ENCODE peak calls at places on chromosomes 3 and 15, in seven cellular contexts. I is fibroblast of the aortic adventitia; P is colonic mucosa; V is GM23338; R is right atrium auricular region; K is fibroblast of lung; G is CD8-positive, alpha-beta T cell. T is an unnamed sample.

GRCh38 chr3:186589115-186589514 is 18.6 kb downstream of the DNAJB11 start:
- DNase-seq in V (peak; percentile 62), G (no peak), K (peak; percentile 51), R (no peak), P (no peak), I (peak; percentile 56), T (peak; percentile 42)

GRCh38 chr15:70376031-70376928 is 278.6 kb upstream of the TLE3 start:
- DNase-seq in V (peak; percentile 71), R (peak; percentile 52), P (no peak), G (no peak), K (no peak), I (no peak), T (no peak)

GRCh38 chr15:89820651-89821611 is 6.3 kb upstream of the ANPEP start:
- DNase-seq in V (no peak), G (no peak), R (peak; percentile 77), P (no peak), K (peak; percentile 73), I (peak; percentile 82), T (peak; percentile 95)

GRCh38 chr3:150253622-150254021 is 154.5 kb upstream of the TSC22D2 start:
- DNase-seq in K (no peak), G (no peak), P (no peak), I (no peak), V (no peak), R (no peak), T (no peak)

GRCh38 chr15:38229700-38230099 is 22.9 kb upstream of the SPRED1 start:
- DNase-seq in V (no peak), R (no peak), G (no peak), I (no peak), K (no peak), P (no peak), T (peak; percentile 37)

GRCh38 chr3:31755911-31756658 is 223.4 kb downstream of the STT3B start:
- DNase-seq in V (no peak), I (peak; percentile 45), R (no peak), K (no peak), G (no peak), P (peak; percentile 30), T (no peak)

GRCh38 chr3:25033407-25034029 is 394.5 kb upstream of the RARB start:
- DNase-seq in I (no peak), P (peak; percentile 40), G (no peak), K (peak; percentile 69), R (no peak), V (peak; percentile 93), T (no peak)

GRCh38 chr15:94263341-94264273 is 32.2 kb downstream of the MCTP2 start:
- DNase-seq in I (peak; percentile 1), V (no peak), G (no peak), K (peak; percentile 16), P (no peak), R (no peak), T (peak; percentile 52)

GRCh38 chr15:62821384-62822131 is 221.0 kb upstream of the TPM1 start:
- DNase-seq in P (peak; percentile 65), V (no peak), K (no peak), G (no peak), R (no peak), I (no peak), T (no peak)

GRCh38 chr15:90264649-90265048 is 823 bp upstream of the NGRN start:
- DNase-seq in K (no peak), V (no peak), I (no peak), G (peak; percentile 5), R (no peak), P (peak; percentile 82), T (no peak)

GRCh38 chr3:15450611-15451467 is 23.4 kb downstream of the EAF1 start:
- DNase-seq in G (no peak), R (peak; percentile 51), V (no peak), I (no peak), K (no peak), P (no peak), T (no peak)

GRCh38 chr3:114320251-114320650 is 26.4 kb downstream of the TIGIT start:
- DNase-seq in G (no peak), R (no peak), P (no peak), I (peak; percentile 56), V (no peak), K (no peak), T (peak; percentile 10)

GRCh38 chr3:4826237-4827100 is 152.8 kb upstream of the BHLHE40 start:
- DNase-seq in V (no peak), I (peak; percentile 77), G (no peak), K (peak; percentile 52), P (peak; percentile 85), R (peak; percentile 93), T (no peak)

DNA sequence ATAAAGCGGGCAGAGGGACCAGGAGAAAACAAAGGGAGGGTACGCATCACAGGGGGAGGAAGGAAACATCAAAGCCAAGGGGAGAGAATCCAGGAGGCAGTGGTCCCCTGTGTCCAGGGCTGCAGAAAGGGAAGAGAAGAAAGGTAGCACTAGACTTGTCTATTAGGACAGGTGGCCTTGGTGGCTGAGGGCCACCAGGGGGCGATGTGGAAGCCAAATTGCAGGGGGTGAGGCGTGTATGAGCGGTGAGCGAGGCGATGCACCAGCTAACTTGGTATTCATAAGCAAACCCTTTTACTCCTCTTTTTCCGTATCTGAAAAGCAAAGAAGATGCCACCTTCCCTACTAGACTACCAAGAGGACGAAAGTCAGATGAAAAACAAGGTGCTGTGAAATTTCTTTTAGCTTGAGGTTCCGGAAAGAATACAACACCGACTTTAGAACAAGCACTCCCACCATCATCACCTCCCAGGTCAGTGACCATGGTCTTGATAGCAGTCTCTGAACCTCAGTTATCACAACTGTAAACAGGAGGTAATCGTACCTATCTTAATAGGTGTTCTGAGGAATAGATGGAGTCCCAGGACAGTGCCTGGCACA is 654.4 kb upstream of the ADAMTS9 start:
- DNase-seq in K (peak; percentile 55), V (peak; percentile 91), P (peak; percentile 73), I (peak; percentile 45), G (no peak), R (no peak), T (peak; percentile 18)
- TF ChIP-seq CTCF in K (peak; percentile 44), V (peak; percentile 88), P (peak; percentile 62), I (peak; percentile 72), G (no peak), R (peak; percentile 37), T (peak; percentile 54)

GRCh38 chr3:111862974-111863373 is 3.9 kb downstream of the PHLDB2 start:
- DNase-seq in P (no peak), R (no peak), I (no peak), K (no peak), V (no peak), G (no peak), T (no peak)

GRCh38 chr3:111862415-111862814 is 3.4 kb downstream of the PHLDB2 start:
- DNase-seq in K (no peak), G (no peak), I (no peak), P (no peak), R (no peak), V (no peak), T (no peak)

GRCh38 chr3:111859974-111860859 is 1.2 kb downstream of the PHLDB2 start:
- DNase-seq in G (peak; percentile 23), R (peak; percentile 90), P (peak; percentile 66), I (peak; percentile 92), K (peak; percentile 92), V (peak; percentile 99), T (peak; percentile 94)

GRCh38 chr3:111859061-111859973 is at the start of gene PHLDB2:
- DNase-seq in I (peak; percentile 79), V (peak; percentile 93), P (peak; percentile 56), R (peak; percentile 70), K (peak; percentile 71), G (peak; percentile 37), T (peak; percentile 74)

DNA sequence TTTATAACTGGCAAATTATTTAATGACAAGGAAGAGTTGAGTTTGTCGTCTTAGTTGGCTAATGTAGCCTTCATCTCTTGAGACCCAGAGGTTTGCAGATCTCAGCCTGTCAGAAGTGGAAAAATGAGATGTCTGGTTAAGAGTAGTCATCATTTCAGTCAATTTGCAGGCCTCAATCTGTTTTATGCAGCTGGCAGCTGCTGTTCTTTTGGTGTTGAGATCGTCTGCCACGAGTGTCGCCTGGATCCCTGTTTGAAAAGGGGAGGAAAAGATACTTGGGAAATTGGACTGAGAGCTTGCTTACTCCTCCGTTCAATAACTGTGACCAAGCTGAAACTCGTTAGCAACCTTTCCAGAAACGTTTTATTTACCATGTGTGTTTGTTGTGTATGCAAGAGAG is 2.3 kb downstream of the PHLDB2 start:
- DNase-seq in G (no peak), V (no peak), K (no peak), R (no peak), P (no peak), I (peak; percentile 50), T (no peak)
- H3K4me3 ChIP-seq in G (no peak overlapping the region), V (peak overlapping the region; percentile 71), K (peak overlapping the region; percentile 96), R (peak overlapping the region; percentile 88), P (peak overlapping the region; percentile 9), I (peak overlapping the region; percentile 76), T (peak overlapping the region; percentile 85)

GRCh38 chr3:138426211-138426610 is 8.2 kb upstream of the ESYT3 start:
- DNase-seq in P (no peak), G (no peak), K (peak; percentile 40), I (peak; percentile 50), V (peak; percentile 60), R (no peak), T (peak; percentile 31)
- TF ChIP-seq CTCF in P (no peak), G (no peak), K (peak; percentile 65), I (peak; percentile 60), V (peak; percentile 76), R (no peak), T (peak; percentile 46)

GRCh38 chr3:155282416-155283091 is 10.9 kb downstream of the STRIT1 start:
- DNase-seq in G (no peak), V (no peak), K (peak; percentile 74), R (no peak), I (peak; percentile 81), P (no peak), T (peak; percentile 83)

GRCh38 chr3:155286745-155287144 is 6.7 kb downstream of the STRIT1 start:
- DNase-seq in K (no peak), V (no peak), I (no peak), R (no peak), P (no peak), G (no peak), T (peak; percentile 49)

GRCh38 chr3:155285936-155286335 is 7.5 kb downstream of the STRIT1 start:
- DNase-seq in P (no peak), K (no peak), R (no peak), I (no peak), G (no peak), V (no peak), T (no peak)

GRCh38 chr3:155283092-155284056 is 10.1 kb downstream of the STRIT1 start:
- DNase-seq in V (no peak), K (no peak), R (no peak), P (no peak), I (no peak), G (no peak), T (no peak)

DNA sequence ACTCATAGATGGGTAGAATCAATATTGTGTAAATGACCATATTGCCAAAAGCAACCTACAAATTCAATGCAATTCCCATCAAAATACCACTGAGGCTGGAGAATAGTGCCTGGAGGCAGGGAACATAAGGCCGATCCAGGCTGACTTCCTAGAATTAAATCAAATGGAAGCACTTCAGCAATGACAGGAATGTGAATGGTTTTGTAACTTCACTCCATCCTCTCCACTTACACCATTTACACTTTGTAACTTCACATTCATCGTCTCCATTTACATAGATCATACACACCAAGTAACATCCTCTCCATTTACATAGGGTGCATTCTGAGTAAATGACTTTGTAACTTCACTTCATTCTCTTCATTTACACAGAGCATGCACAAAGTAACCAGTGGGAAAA is 11.6 kb downstream of the STRIT1 start:
- DNase-seq in V (peak; percentile 71), I (peak; percentile 43), R (no peak), G (no peak), K (peak; percentile 19), P (no peak), T (peak; percentile 10)
- H3K4me3 ChIP-seq in V (no peak overlapping the region), I (no peak overlapping the region), R (no peak overlapping the region), G (no peak overlapping the region), K (no peak overlapping the region), P (no peak overlapping the region), T (no peak overlapping the region)

T was measured in foreskin fibroblast.